ENCODE peak calls at places on chromosome 22, in nine cellular contexts. One of them, this sample, is unnamed.

GRCh38 chr22:45934659-45935341 is 42.2 kb downstream of the WNT7B start:
- DNase-seq in heart left ventricle: no peak
- DNase-seq in T-cell: no peak
- DNase-seq in NCI-H1436 treated with DMSO at 0.1 percent for 48 hours: no peak
- DNase-seq in NCI-H1092: peak
- DNase-seq in mesendoderm: no peak
- DNase-seq in fibroblast of villous mesenchyme: peak
- DNase-seq in T-helper 9 cell: no peak
- DNase-seq in naive thymus-derived CD8-positive, alpha-beta T cell: no peak
- DNase-seq in this sample: peak

GRCh38 chr22:50143096-50143495 is 27.4 kb upstream of the PANX2 start:
- DNase-seq in heart left ventricle: no peak
- DNase-seq in T-cell: no peak
- DNase-seq in NCI-H1436 treated with DMSO at 0.1 percent for 48 hours: no peak
- DNase-seq in NCI-H1092: no peak
- DNase-seq in mesendoderm: no peak
- DNase-seq in fibroblast of villous mesenchyme: peak
- DNase-seq in T-helper 9 cell: no peak
- DNase-seq in naive thymus-derived CD8-positive, alpha-beta T cell: no peak
- DNase-seq in this sample: peak

GRCh38 chr22:22508274-22509176 is at the start of gene ZNF280B:
- DNase-seq in heart left ventricle: peak
- DNase-seq in T-cell: peak
- DNase-seq in NCI-H1436 treated with DMSO at 0.1 percent for 48 hours: peak
- DNase-seq in NCI-H1092: peak
- DNase-seq in mesendoderm: peak
- DNase-seq in fibroblast of villous mesenchyme: peak
- DNase-seq in T-helper 9 cell: peak
- DNase-seq in naive thymus-derived CD8-positive, alpha-beta T cell: peak
- DNase-seq in this sample: peak

GRCh38 chr22:38104084-38104483 is 6.4 kb downstream of the BAIAP2L2 start:
- DNase-seq in heart left ventricle: no peak
- DNase-seq in T-cell: no peak
- DNase-seq in NCI-H1436 treated with DMSO at 0.1 percent for 48 hours: no peak
- DNase-seq in NCI-H1092: no peak
- DNase-seq in mesendoderm: peak
- DNase-seq in fibroblast of villous mesenchyme: peak
- DNase-seq in T-helper 9 cell: no peak
- DNase-seq in naive thymus-derived CD8-positive, alpha-beta T cell: no peak
- DNase-seq in this sample: peak

GRCh38 chr22:36027960-36028645 is 521 bp downstream of the RBFOX2 start:
- DNase-seq in heart left ventricle: peak
- DNase-seq in T-cell: peak
- DNase-seq in NCI-H1436 treated with DMSO at 0.1 percent for 48 hours: no peak
- DNase-seq in NCI-H1092: no peak
- DNase-seq in mesendoderm: peak
- DNase-seq in fibroblast of villous mesenchyme: no peak
- DNase-seq in T-helper 9 cell: peak
- DNase-seq in naive thymus-derived CD8-positive, alpha-beta T cell: no peak
- DNase-seq in this sample: no peak

GRCh38 chr22:49505337-49506009 is 322.2 kb downstream of the BRD1 start:
- DNase-seq in heart left ventricle: no peak
- DNase-seq in T-cell: no peak
- DNase-seq in NCI-H1436 treated with DMSO at 0.1 percent for 48 hours: no peak
- DNase-seq in NCI-H1092: no peak
- DNase-seq in mesendoderm: no peak
- DNase-seq in fibroblast of villous mesenchyme: no peak
- DNase-seq in T-helper 9 cell: no peak
- DNase-seq in naive thymus-derived CD8-positive, alpha-beta T cell: no peak
- DNase-seq in this sample: no peak

GRCh38 chr22:27576815-27577564 is 224.6 kb downstream of the MN1 start:
- DNase-seq in heart left ventricle: peak
- DNase-seq in T-cell: no peak
- DNase-seq in NCI-H1436 treated with DMSO at 0.1 percent for 48 hours: no peak
- DNase-seq in NCI-H1092: no peak
- DNase-seq in mesendoderm: no peak
- DNase-seq in fibroblast of villous mesenchyme: peak
- DNase-seq in T-helper 9 cell: no peak
- DNase-seq in naive thymus-derived CD8-positive, alpha-beta T cell: no peak
- DNase-seq in this sample: peak

GRCh38 chr22:44211256-44211945 is 30.7 kb downstream of the PARVG start:
- DNase-seq in heart left ventricle: no peak
- DNase-seq in T-cell: no peak
- DNase-seq in NCI-H1436 treated with DMSO at 0.1 percent for 48 hours: no peak
- DNase-seq in NCI-H1092: no peak
- DNase-seq in mesendoderm: no peak
- DNase-seq in fibroblast of villous mesenchyme: no peak
- DNase-seq in T-helper 9 cell: no peak
- DNase-seq in naive thymus-derived CD8-positive, alpha-beta T cell: no peak
- DNase-seq in this sample: no peak

GRCh38 chr22:44026630-44027511 is 2.8 kb downstream of the PARVB start:
- DNase-seq in heart left ventricle: peak
- DNase-seq in T-cell: peak
- DNase-seq in NCI-H1436 treated with DMSO at 0.1 percent for 48 hours: no peak
- DNase-seq in NCI-H1092: no peak
- DNase-seq in mesendoderm: no peak
- DNase-seq in fibroblast of villous mesenchyme: peak
- DNase-seq in T-helper 9 cell: peak
- DNase-seq in naive thymus-derived CD8-positive, alpha-beta T cell: peak
- DNase-seq in this sample: no peak

GRCh38 chr22:46769191-46769675 is 6.8 kb downstream of the TBC1D22A start:
- DNase-seq in heart left ventricle: no peak
- DNase-seq in T-cell: no peak
- DNase-seq in NCI-H1436 treated with DMSO at 0.1 percent for 48 hours: no peak
- DNase-seq in NCI-H1092: no peak
- DNase-seq in mesendoderm: no peak
- DNase-seq in fibroblast of villous mesenchyme: no peak
- DNase-seq in T-helper 9 cell: no peak
- DNase-seq in naive thymus-derived CD8-positive, alpha-beta T cell: no peak
- DNase-seq in this sample: no peak

GRCh38 chr22:31144223-31144622 is 3.9 kb upstream of the PLA2G3 start:
- DNase-seq in heart left ventricle: no peak
- DNase-seq in T-cell: no peak
- DNase-seq in NCI-H1436 treated with DMSO at 0.1 percent for 48 hours: no peak
- DNase-seq in NCI-H1092: no peak
- DNase-seq in mesendoderm: no peak
- DNase-seq in fibroblast of villous mesenchyme: peak
- DNase-seq in T-helper 9 cell: no peak
- DNase-seq in naive thymus-derived CD8-positive, alpha-beta T cell: no peak
- DNase-seq in this sample: no peak

GRCh38 chr22:33213383-33214075 is 155.3 kb upstream of the SYN3 start:
- DNase-seq in heart left ventricle: no peak
- DNase-seq in T-cell: no peak
- DNase-seq in NCI-H1436 treated with DMSO at 0.1 percent for 48 hours: no peak
- DNase-seq in NCI-H1092: no peak
- DNase-seq in mesendoderm: no peak
- DNase-seq in fibroblast of villous mesenchyme: no peak
- DNase-seq in T-helper 9 cell: no peak
- DNase-seq in naive thymus-derived CD8-positive, alpha-beta T cell: no peak
- DNase-seq in this sample: no peak

GRCh38 chr22:36439481-36440271 is 41.8 kb downstream of the TXN2 start:
- DNase-seq in heart left ventricle: peak
- DNase-seq in T-cell: no peak
- DNase-seq in NCI-H1436 treated with DMSO at 0.1 percent for 48 hours: no peak
- DNase-seq in NCI-H1092: no peak
- DNase-seq in mesendoderm: peak
- DNase-seq in fibroblast of villous mesenchyme: peak
- DNase-seq in T-helper 9 cell: no peak
- DNase-seq in naive thymus-derived CD8-positive, alpha-beta T cell: no peak
- DNase-seq in this sample: peak

GRCh38 chr22:43628253-43628649 is 183.9 kb downstream of the EFCAB6 start:
- DNase-seq in heart left ventricle: no peak
- DNase-seq in T-cell: no peak
- DNase-seq in NCI-H1436 treated with DMSO at 0.1 percent for 48 hours: no peak
- DNase-seq in NCI-H1092: no peak
- DNase-seq in mesendoderm: no peak
- DNase-seq in fibroblast of villous mesenchyme: no peak
- DNase-seq in T-helper 9 cell: no peak
- DNase-seq in naive thymus-derived CD8-positive, alpha-beta T cell: no peak
- DNase-seq in this sample: no peak

GRCh38 chr22:45155050-45155840 is 8.5 kb upstream of the NUP50 start:
- DNase-seq in heart left ventricle: no peak
- DNase-seq in T-cell: no peak
- DNase-seq in NCI-H1436 treated with DMSO at 0.1 percent for 48 hours: no peak
- DNase-seq in NCI-H1092: no peak
- DNase-seq in mesendoderm: no peak
- DNase-seq in fibroblast of villous mesenchyme: peak
- DNase-seq in T-helper 9 cell: no peak
- DNase-seq in naive thymus-derived CD8-positive, alpha-beta T cell: no peak
- DNase-seq in this sample: peak

GRCh38 chr22:20591660-20592310 is 84.4 kb downstream of the MED15 start:
- DNase-seq in heart left ventricle: no peak
- DNase-seq in T-cell: no peak
- DNase-seq in NCI-H1436 treated with DMSO at 0.1 percent for 48 hours: no peak
- DNase-seq in NCI-H1092: peak
- DNase-seq in mesendoderm: peak
- DNase-seq in fibroblast of villous mesenchyme: peak
- DNase-seq in T-helper 9 cell: no peak
- DNase-seq in naive thymus-derived CD8-positive, alpha-beta T cell: no peak
- DNase-seq in this sample: no peak

GRCh38 chr22:21949569-21949918 is 3.1 kb downstream of the PPM1F start:
- DNase-seq in heart left ventricle: no peak
- DNase-seq in T-cell: no peak
- DNase-seq in NCI-H1436 treated with DMSO at 0.1 percent for 48 hours: no peak
- DNase-seq in NCI-H1092: no peak
- DNase-seq in mesendoderm: no peak
- DNase-seq in fibroblast of villous mesenchyme: no peak
- DNase-seq in T-helper 9 cell: no peak
- DNase-seq in naive thymus-derived CD8-positive, alpha-beta T cell: no peak
- DNase-seq in this sample: no peak

GRCh38 chr22:42083119-42083518 is 3.6 kb downstream of the SMDT1 start:
- DNase-seq in heart left ventricle: no peak
- DNase-seq in T-cell: no peak
- DNase-seq in NCI-H1436 treated with DMSO at 0.1 percent for 48 hours: no peak
- DNase-seq in NCI-H1092: no peak
- DNase-seq in mesendoderm: no peak
- DNase-seq in fibroblast of villous mesenchyme: no peak
- DNase-seq in T-helper 9 cell: no peak
- DNase-seq in naive thymus-derived CD8-positive, alpha-beta T cell: no peak
- DNase-seq in this sample: no peak

GRCh38 chr22:47599753-47600152 is 837.3 kb downstream of the TBC1D22A start:
- DNase-seq in heart left ventricle: no peak
- DNase-seq in T-cell: no peak
- DNase-seq in NCI-H1436 treated with DMSO at 0.1 percent for 48 hours: no peak
- DNase-seq in NCI-H1092: no peak
- DNase-seq in mesendoderm: no peak
- DNase-seq in fibroblast of villous mesenchyme: no peak
- DNase-seq in T-helper 9 cell: no peak
- DNase-seq in naive thymus-derived CD8-positive, alpha-beta T cell: no peak
- DNase-seq in this sample: no peak

GRCh38 chr22:46676479-46676878 is 56.3 kb downstream of the GRAMD4 start:
- DNase-seq in heart left ventricle: no peak
- DNase-seq in T-cell: no peak
- DNase-seq in NCI-H1436 treated with DMSO at 0.1 percent for 48 hours: no peak
- DNase-seq in NCI-H1092: no peak
- DNase-seq in mesendoderm: no peak
- DNase-seq in fibroblast of villous mesenchyme: no peak
- DNase-seq in T-helper 9 cell: no peak
- DNase-seq in naive thymus-derived CD8-positive, alpha-beta T cell: no peak
- DNase-seq in this sample: no peak

GRCh38 chr22:41458161-41458728 is 10.2 kb downstream of the PHF5A start:
- DNase-seq in heart left ventricle: no peak
- DNase-seq in T-cell: no peak
- DNase-seq in NCI-H1436 treated with DMSO at 0.1 percent for 48 hours: no peak
- DNase-seq in NCI-H1092: no peak
- DNase-seq in mesendoderm: no peak
- DNase-seq in fibroblast of villous mesenchyme: no peak
- DNase-seq in T-helper 9 cell: no peak
- DNase-seq in naive thymus-derived CD8-positive, alpha-beta T cell: no peak
- DNase-seq in this sample: no peak

GRCh38 chr22:49936018-49936972 is 17.9 kb downstream of the CRELD2 start:
- DNase-seq in heart left ventricle: peak
- DNase-seq in T-cell: peak
- DNase-seq in NCI-H1436 treated with DMSO at 0.1 percent for 48 hours: peak
- DNase-seq in NCI-H1092: no peak
- DNase-seq in mesendoderm: peak
- DNase-seq in fibroblast of villous mesenchyme: peak
- DNase-seq in T-helper 9 cell: peak
- DNase-seq in naive thymus-derived CD8-positive, alpha-beta T cell: peak
- DNase-seq in this sample: peak

GRCh38 chr22:36644333-36644757 is 59.2 kb downstream of the CACNG2 start:
- DNase-seq in heart left ventricle: no peak
- DNase-seq in T-cell: peak
- DNase-seq in NCI-H1436 treated with DMSO at 0.1 percent for 48 hours: no peak
- DNase-seq in NCI-H1092: no peak
- DNase-seq in mesendoderm: peak
- DNase-seq in fibroblast of villous mesenchyme: peak
- DNase-seq in T-helper 9 cell: no peak
- DNase-seq in naive thymus-derived CD8-positive, alpha-beta T cell: peak
- DNase-seq in this sample: peak

GRCh38 chr22:49532831-49533802 is 294.6 kb downstream of the BRD1 start:
- DNase-seq in heart left ventricle: no peak
- DNase-seq in T-cell: no peak
- DNase-seq in NCI-H1436 treated with DMSO at 0.1 percent for 48 hours: no peak
- DNase-seq in NCI-H1092: no peak
- DNase-seq in mesendoderm: no peak
- DNase-seq in fibroblast of villous mesenchyme: no peak
- DNase-seq in T-helper 9 cell: no peak
- DNase-seq in naive thymus-derived CD8-positive, alpha-beta T cell: no peak
- DNase-seq in this sample: no peak

GRCh38 chr22:25069758-25070461 is 117.4 kb downstream of the KIAA1671 start:
- DNase-seq in heart left ventricle: no peak
- DNase-seq in T-cell: peak
- DNase-seq in NCI-H1436 treated with DMSO at 0.1 percent for 48 hours: no peak
- DNase-seq in NCI-H1092: no peak
- DNase-seq in mesendoderm: no peak
- DNase-seq in fibroblast of villous mesenchyme: no peak
- DNase-seq in T-helper 9 cell: no peak
- DNase-seq in naive thymus-derived CD8-positive, alpha-beta T cell: peak
- DNase-seq in this sample: no peak

GRCh38 chr22:22720201-22720723 is 75.8 kb downstream of the GGTLC2 start:
- DNase-seq in heart left ventricle: no peak
- DNase-seq in T-cell: peak
- DNase-seq in NCI-H1436 treated with DMSO at 0.1 percent for 48 hours: no peak
- DNase-seq in NCI-H1092: peak
- DNase-seq in mesendoderm: peak
- DNase-seq in fibroblast of villous mesenchyme: peak
- DNase-seq in T-helper 9 cell: no peak
- DNase-seq in naive thymus-derived CD8-positive, alpha-beta T cell: peak
- DNase-seq in this sample: peak

GRCh38 chr22:29048822-29049654 is 12.6 kb downstream of the C22orf31 start:
- DNase-seq in heart left ventricle: no peak
- DNase-seq in T-cell: no peak
- DNase-seq in NCI-H1436 treated with DMSO at 0.1 percent for 48 hours: no peak
- DNase-seq in NCI-H1092: no peak
- DNase-seq in mesendoderm: no peak
- DNase-seq in fibroblast of villous mesenchyme: no peak
- DNase-seq in T-helper 9 cell: no peak
- DNase-seq in naive thymus-derived CD8-positive, alpha-beta T cell: no peak
- DNase-seq in this sample: no peak

GRCh38 chr22:32206774-32207758 is 2.2 kb upstream of the RFPL2 start:
- DNase-seq in heart left ventricle: peak
- DNase-seq in T-cell: peak
- DNase-seq in NCI-H1436 treated with DMSO at 0.1 percent for 48 hours: no peak
- DNase-seq in NCI-H1092: no peak
- DNase-seq in mesendoderm: peak
- DNase-seq in fibroblast of villous mesenchyme: peak
- DNase-seq in T-helper 9 cell: no peak
- DNase-seq in naive thymus-derived CD8-positive, alpha-beta T cell: peak
- DNase-seq in this sample: peak

GRCh38 chr22:27257987-27258386 is 543.6 kb downstream of the MN1 start:
- DNase-seq in heart left ventricle: no peak
- DNase-seq in T-cell: no peak
- DNase-seq in NCI-H1436 treated with DMSO at 0.1 percent for 48 hours: no peak
- DNase-seq in NCI-H1092: no peak
- DNase-seq in mesendoderm: no peak
- DNase-seq in fibroblast of villous mesenchyme: no peak
- DNase-seq in T-helper 9 cell: no peak
- DNase-seq in naive thymus-derived CD8-positive, alpha-beta T cell: no peak
- DNase-seq in this sample: no peak